ENCODE peak calls at places on chromosomes 1 and 21, in nine cellular contexts. One of them, this sample, is unnamed.

GRCh38 chr1:171457412-171457811 is 27.9 kb upstream of the PRRC2C start:
- DNase-seq in mesothelial cell of epicardium: no peak
- DNase-seq in NCI-H2081: no peak
- DNase-seq in OCI-LY7: no peak
- DNase-seq in CD8-positive, alpha-beta T cell: no peak
- DNase-seq in esophagus squamous epithelium: no peak
- DNase-seq in Calu3: no peak
- DNase-seq in tibial artery: no peak
- DNase-seq in GM13977: no peak
- DNase-seq in this sample: no peak

GRCh38 chr1:202264300-202265075 is 70.9 kb downstream of the LGR6 start:
- DNase-seq in mesothelial cell of epicardium: no peak
- DNase-seq in NCI-H2081: no peak
- DNase-seq in OCI-LY7: no peak
- DNase-seq in CD8-positive, alpha-beta T cell: no peak
- DNase-seq in esophagus squamous epithelium: no peak
- DNase-seq in Calu3: no peak
- DNase-seq in tibial artery: peak
- DNase-seq in GM13977: no peak
- DNase-seq in this sample: no peak

GRCh38 chr1:63914706-63915105 is 140.9 kb downstream of the ROR1 start:
- DNase-seq in mesothelial cell of epicardium: no peak
- DNase-seq in NCI-H2081: no peak
- DNase-seq in OCI-LY7: no peak
- DNase-seq in CD8-positive, alpha-beta T cell: no peak
- DNase-seq in esophagus squamous epithelium: no peak
- DNase-seq in Calu3: no peak
- DNase-seq in tibial artery: no peak
- DNase-seq in GM13977: no peak
- DNase-seq in this sample: no peak

GRCh38 chr1:43427524-43427923 is 26.2 kb downstream of the HYI start:
- DNase-seq in mesothelial cell of epicardium: no peak
- DNase-seq in NCI-H2081: no peak
- DNase-seq in OCI-LY7: no peak
- DNase-seq in CD8-positive, alpha-beta T cell: no peak
- DNase-seq in esophagus squamous epithelium: no peak
- DNase-seq in Calu3: no peak
- DNase-seq in tibial artery: no peak
- DNase-seq in GM13977: no peak
- DNase-seq in this sample: no peak

GRCh38 chr1:99849413-99849743 is 783 bp upstream of the AGL start:
- DNase-seq in mesothelial cell of epicardium: no peak
- DNase-seq in NCI-H2081: peak
- DNase-seq in OCI-LY7: peak
- DNase-seq in CD8-positive, alpha-beta T cell: no peak
- DNase-seq in esophagus squamous epithelium: no peak
- DNase-seq in Calu3: peak
- DNase-seq in tibial artery: no peak
- DNase-seq in GM13977: no peak
- DNase-seq in this sample: no peak

GRCh38 chr21:21436012-21436545 is 437.9 kb downstream of the NCAM2 start:
- DNase-seq in mesothelial cell of epicardium: no peak
- DNase-seq in NCI-H2081: no peak
- DNase-seq in OCI-LY7: no peak
- DNase-seq in CD8-positive, alpha-beta T cell: no peak
- DNase-seq in esophagus squamous epithelium: no peak
- DNase-seq in Calu3: no peak
- DNase-seq in tibial artery: no peak
- DNase-seq in GM13977: no peak
- DNase-seq in this sample: no peak

GRCh38 chr1:237045278-237046016 is 3.5 kb downstream of the RYR2 start:
- DNase-seq in mesothelial cell of epicardium: no peak
- DNase-seq in NCI-H2081: no peak
- DNase-seq in OCI-LY7: no peak
- DNase-seq in CD8-positive, alpha-beta T cell: no peak
- DNase-seq in esophagus squamous epithelium: no peak
- DNase-seq in Calu3: peak
- DNase-seq in tibial artery: no peak
- DNase-seq in GM13977: no peak
- DNase-seq in this sample: no peak

GRCh38 chr21:32645261-32646182 is 33.3 kb upstream of the CFAP298 start:
- DNase-seq in mesothelial cell of epicardium: no peak
- DNase-seq in NCI-H2081: no peak
- DNase-seq in OCI-LY7: no peak
- DNase-seq in CD8-positive, alpha-beta T cell: no peak
- DNase-seq in esophagus squamous epithelium: no peak
- DNase-seq in Calu3: no peak
- DNase-seq in tibial artery: no peak
- DNase-seq in GM13977: no peak
- DNase-seq in this sample: no peak

GRCh38 chr1:202143768-202144509 is 598 bp downstream of the ARL8A start:
- DNase-seq in mesothelial cell of epicardium: no peak
- DNase-seq in NCI-H2081: peak
- DNase-seq in OCI-LY7: peak
- DNase-seq in CD8-positive, alpha-beta T cell: peak
- DNase-seq in esophagus squamous epithelium: no peak
- DNase-seq in Calu3: peak
- DNase-seq in tibial artery: no peak
- DNase-seq in GM13977: peak
- DNase-seq in this sample: peak

GRCh38 chr1:16155537-16156410 is at the start of gene EPHA2:
- DNase-seq in mesothelial cell of epicardium: peak
- DNase-seq in NCI-H2081: no peak
- DNase-seq in OCI-LY7: no peak
- DNase-seq in CD8-positive, alpha-beta T cell: no peak
- DNase-seq in esophagus squamous epithelium: peak
- DNase-seq in Calu3: peak
- DNase-seq in tibial artery: peak
- DNase-seq in GM13977: no peak
- DNase-seq in this sample: peak

GRCh38 chr21:33655591-33656221 is 13.4 kb downstream of the ITSN1 start:
- DNase-seq in mesothelial cell of epicardium: no peak
- DNase-seq in NCI-H2081: no peak
- DNase-seq in OCI-LY7: no peak
- DNase-seq in CD8-positive, alpha-beta T cell: no peak
- DNase-seq in esophagus squamous epithelium: no peak
- DNase-seq in Calu3: peak
- DNase-seq in tibial artery: no peak
- DNase-seq in GM13977: no peak
- DNase-seq in this sample: no peak